ENCODE peak calls at places on chromosomes 12 and 14, in seven cellular contexts. N is NAMALWA; A is stimulated activated CD4-positive, alpha-beta T cell treated with anti-CD3 and anti-CD28 coated beads, Interleukin-12 subunit alpha, Interleukin-12 subunit beta, amount 100 ng/mL, for 24 hours; Q is mucosa of gallbladder; M is T-helper 17 cell; F is NCI-H2081; T is hepatic stellate cell. Y is an unnamed sample.

GRCh38 chr12:100326208-100326607 is 30.7 kb upstream of the SLC17A8 start:
- DNase-seq in N (no peak), T (no peak), Q (no peak), M (no peak), A (no peak), F (no peak), Y (no peak)

GRCh38 chr14:102171173-102172020 is 31.7 kb downstream of the WDR20 start:
- DNase-seq in F (no peak), A (no peak), T (no peak), Q (no peak), M (no peak), N (no peak), Y (no peak)

GRCh38 chr12:50862316-50862715 is 19.6 kb downstream of the TMPRSS12 start:
- DNase-seq in Q (no peak), T (peak; percentile 65), F (no peak), N (no peak), A (no peak), M (no peak), Y (no peak)

GRCh38 chr12:124369055-124369900 is 74.4 kb downstream of the RFLNA start:
- DNase-seq in M (no peak), F (no peak), N (no peak), A (no peak), Q (peak; percentile 89), T (peak; percentile 90), Y (peak; percentile 93)

GRCh38 chr14:36243183-36243582 is 66.7 kb upstream of the PTCSC3 start:
- DNase-seq in Q (no peak), A (no peak), F (no peak), M (no peak), N (no peak), T (no peak), Y (no peak)

GRCh38 chr12:3632256-3633240 is 120.4 kb downstream of the CRACR2A start:
- DNase-seq in T (peak; percentile 82), Q (no peak), F (no peak), A (no peak), M (no peak), N (no peak), Y (no peak)

GRCh38 chr14:72040528-72040927 is 108.3 kb downstream of the RGS6 start:
- DNase-seq in F (no peak), N (no peak), Q (no peak), T (no peak), M (no peak), A (no peak), Y (no peak)

GRCh38 chr14:74685054-74685453 is 27.8 kb downstream of the AREL1 start:
- DNase-seq in Q (no peak), T (no peak), N (no peak), A (no peak), F (no peak), M (no peak), Y (no peak)

GRCh38 chr14:23569443-23570151 is 2.0 kb upstream of the AP1G2 start:
- DNase-seq in N (peak; percentile 44), T (no peak), Q (no peak), A (no peak), M (no peak), F (no peak), Y (no peak)

GRCh38 chr14:103108749-103109207 is 14.3 kb downstream of the EXOC3L4 start:
- DNase-seq in T (peak; percentile 74), Q (no peak), A (no peak), F (no peak), M (no peak), N (peak; percentile 53), Y (peak; percentile 81)

GRCh38 chr12:83865431-83865830 is 1047.2 kb downstream of the SLC6A15 start:
- DNase-seq in Q (no peak), F (no peak), T (no peak), A (no peak), M (no peak), N (no peak), Y (no peak)

GRCh38 chr14:104349950-104350349 is 211.6 kb downstream of the KIF26A start:
- DNase-seq in N (no peak), A (no peak), Q (no peak), F (no peak), M (no peak), T (no peak), Y (no peak)

GRCh38 chr14:104138098-104138890 is at the start of gene KIF26A:
- DNase-seq in A (no peak), M (no peak), F (no peak), Q (no peak), N (no peak), T (no peak), Y (no peak)

GRCh38 chr12:57430117-57430930 is 519 bp downstream of the R3HDM2 start:
- DNase-seq in T (peak; percentile 31), Q (peak; percentile 17), N (peak; percentile 73), M (no peak), A (peak; percentile 35), F (no peak), Y (peak; percentile 85)

GRCh38 chr14:63632932-63633514 is 8.6 kb downstream of the WDR89 start:
- DNase-seq in N (peak; percentile 57), A (no peak), M (no peak), F (peak; percentile 1), T (peak; percentile 14), Q (no peak), Y (no peak)

GRCh38 chr12:101781834-101782543 is 42.7 kb upstream of the SYCP3 start:
- DNase-seq in N (no peak), F (no peak), T (no peak), M (no peak), A (no peak), Q (no peak), Y (no peak)

GRCh38 chr12:45010051-45010450 is 40.8 kb downstream of the DBX2 start:
- DNase-seq in A (no peak), T (no peak), Q (no peak), M (no peak), F (no peak), N (no peak), Y (no peak)

GRCh38 chr14:72544615-72545387 is 349.1 kb downstream of the DPF3 start:
- DNase-seq in Q (no peak), M (no peak), F (no peak), T (no peak), A (no peak), N (no peak), Y (no peak)

GRCh38 chr12:5375547-5376295 is 56.2 kb upstream of the NTF3 start:
- DNase-seq in Q (no peak), T (no peak), F (no peak), N (no peak), A (no peak), M (no peak), Y (no peak)

GRCh38 chr14:94805726-94806288 is 35.9 kb upstream of the GSC start:
- DNase-seq in F (no peak), M (no peak), T (no peak), N (no peak), A (no peak), Q (peak; percentile 24), Y (no peak)

GRCh38 chr12:109928058-109928656 is 28.1 kb downstream of the TCHP start:
- DNase-seq in T (no peak), A (no peak), F (no peak), N (no peak), M (no peak), Q (no peak), Y (no peak)

GRCh38 chr12:108879615-108880254 is at the start of gene DAO:
- DNase-seq in Q (no peak), N (no peak), F (no peak), T (no peak), A (no peak), M (no peak), Y (no peak)

GRCh38 chr12:53618340-53618739 is 7.8 kb downstream of the ATF7 start:
- DNase-seq in M (no peak), A (no peak), F (no peak), N (peak; percentile 68), Q (no peak), T (no peak), Y (no peak)

GRCh38 chr14:99838555-99839193 is 45.5 kb downstream of the EML1 start:
- DNase-seq in M (no peak), T (no peak), F (no peak), Q (no peak), A (no peak), N (no peak), Y (peak; percentile 63)

GRCh38 chr12:56082967-56083366 is 3.0 kb downstream of the ERBB3 start:
- DNase-seq in N (no peak), A (no peak), F (no peak), T (no peak), M (no peak), Q (no peak), Y (no peak)

Y was measured in SJSA1.